ENCODE peak calls at places on chromosomes 1 and 21, in six cellular contexts. L is heart left ventricle, A is stomach, S is breast epithelium, D is spleen, W is ovary. E is an unnamed sample. For H3K36me3, the result is how much of the 10 kb centered on the place peaks cover.

GRCh38 chr1:212288614-212289013 is 3.4 kb downstream of the PPP2R5A start:
- DNase-seq in L (no peak), A (no peak), S (no peak), D (no peak), W (no peak), E (no peak)

GRCh38 chr1:226429051-226429461 is 21.2 kb upstream of the PARP1 start:
- DNase-seq in L (no peak), A (no peak), S (no peak), D (no peak), W (no peak), E (no peak)

GRCh38 chr21:34126691-34127090 is 53.3 kb downstream of the MRPS6 start:
- DNase-seq in L (no peak), A (no peak), S (no peak), D (no peak), W (no peak), E (no peak)

GRCh38 chr1:87336623-87337067 is 8.0 kb downstream of the LMO4 start:
- DNase-seq in L (no peak), A (no peak), S (no peak), D (no peak), W (no peak), E (no peak)

GRCh38 chr1:14476170-14476955 is 122.1 kb upstream of the KAZN start:
- DNase-seq in L (no peak), A (no peak), S (no peak), D (no peak), W (no peak), E (no peak)

GRCh38 chr21:44991538-44992483 is 52.0 kb downstream of the SLX9 start:
- DNase-seq in L (peak), A (no peak), S (no peak), D (peak), W (peak), E (no peak)

GRCh38 chr1:228085287-228085926 is 2.9 kb downstream of the ARF1 start:
- DNase-seq in L (peak), A (no peak), S (no peak), D (peak), W (peak), E (no peak)

GRCh38 chr1:20666804-20667203 is 5.6 kb upstream of the DDOST start:
- DNase-seq in L (peak), A (no peak), S (no peak), D (no peak), W (no peak), E (no peak)

GRCh38 chr1:109391626-109392025 is 6.1 kb downstream of the SORT1 start:
- DNase-seq in L (no peak), A (no peak), S (no peak), D (no peak), W (no peak), E (no peak)

GRCh38 chr21:28805885-28806284 is 186.8 kb downstream of the LTN1 start:
- DNase-seq in L (no peak), A (no peak), S (no peak), D (no peak), W (no peak), E (no peak)

GRCh38 chr1:15213333-15213732 is 33.7 kb upstream of the FHAD1 start:
- DNase-seq in L (no peak), A (peak), S (no peak), D (no peak), W (no peak), E (no peak)

GRCh38 chr1:71593523-71593922 is 512.7 kb upstream of the ZRANB2 start:
- DNase-seq in L (no peak), A (no peak), S (no peak), D (no peak), W (no peak), E (no peak)

GRCh38 chr1:29569971-29570634 is 333.8 kb downstream of the PTPRU start:
- DNase-seq in L (peak), A (peak), S (no peak), D (no peak), W (no peak), E (no peak)

GRCh38 chr1:81802601-81803422 is 2.1 kb downstream of the ADGRL2 start:
- DNase-seq in L (peak), A (peak), S (peak), D (peak), W (peak), E (peak)

GRCh38 chr1:61967750-61968149 is 225.5 kb downstream of the PATJ start:
- DNase-seq in L (no peak), A (no peak), S (no peak), D (no peak), W (no peak), E (no peak)

GRCh38 chr1:3895279-3895950 is 4.7 kb downstream of the C1orf174 start:
- DNase-seq in L (no peak), A (no peak), S (no peak), D (peak), W (no peak), E (no peak)

GRCh38 chr1:145874646-145875045 is 11.0 kb downstream of the ANKRD35 start:
- DNase-seq in L (no peak), A (no peak), S (no peak), D (no peak), W (no peak), E (no peak)

GRCh38 chr1:3858231-3858981 is 1.1 kb downstream of the DFFB start:
- DNase-seq in L (no peak), A (peak), S (no peak), D (peak), W (peak), E (no peak)

GRCh38 chr1:46302091-46303037 is 1.1 kb downstream of the LRRC41 start:
- DNase-seq in L (peak), A (peak), S (peak), D (peak), W (peak), E (peak)

GRCh38 chr1:183989078-183989577 is 48.4 kb downstream of the COLGALT2 start:
- DNase-seq in L (no peak), A (no peak), S (no peak), D (no peak), W (no peak), E (no peak)

GRCh38 chr1:115218696-115219095 is 119.4 kb downstream of the NGF start:
- DNase-seq in L (no peak), A (no peak), S (no peak), D (no peak), W (no peak), E (no peak)

GRCh38 chr1:109902204-109902985 is 8.3 kb upstream of the CSF1 start:
- DNase-seq in L (no peak), A (no peak), S (no peak), D (no peak), W (no peak), E (no peak)

GRCh38 chr1:223730471-223730870 is 18.1 kb downstream of the CAPN2 start:
- DNase-seq in L (no peak), A (no peak), S (no peak), D (no peak), W (no peak), E (no peak)

GRCh38 chr1:206685256-206685748 is 597 bp downstream of the MAPKAPK2 start:
- DNase-seq in L (peak), A (no peak), S (peak), D (peak), W (peak), E (no peak)
- TF ChIP-seq POLR2A in L (no peak), A (no peak), S (no peak), D (no peak), W (no peak), E (no peak)

GRCh38 chr1:9731051-9731537 is 79.6 kb downstream of the PIK3CD start:
- DNase-seq in L (no peak), A (no peak), S (no peak), D (peak), W (no peak), E (no peak)
- H3K36me3 ChIP-seq in L (half or more), A (half or more), S (under half), D (half or more), W (under half), E (half or more)

DNA sequence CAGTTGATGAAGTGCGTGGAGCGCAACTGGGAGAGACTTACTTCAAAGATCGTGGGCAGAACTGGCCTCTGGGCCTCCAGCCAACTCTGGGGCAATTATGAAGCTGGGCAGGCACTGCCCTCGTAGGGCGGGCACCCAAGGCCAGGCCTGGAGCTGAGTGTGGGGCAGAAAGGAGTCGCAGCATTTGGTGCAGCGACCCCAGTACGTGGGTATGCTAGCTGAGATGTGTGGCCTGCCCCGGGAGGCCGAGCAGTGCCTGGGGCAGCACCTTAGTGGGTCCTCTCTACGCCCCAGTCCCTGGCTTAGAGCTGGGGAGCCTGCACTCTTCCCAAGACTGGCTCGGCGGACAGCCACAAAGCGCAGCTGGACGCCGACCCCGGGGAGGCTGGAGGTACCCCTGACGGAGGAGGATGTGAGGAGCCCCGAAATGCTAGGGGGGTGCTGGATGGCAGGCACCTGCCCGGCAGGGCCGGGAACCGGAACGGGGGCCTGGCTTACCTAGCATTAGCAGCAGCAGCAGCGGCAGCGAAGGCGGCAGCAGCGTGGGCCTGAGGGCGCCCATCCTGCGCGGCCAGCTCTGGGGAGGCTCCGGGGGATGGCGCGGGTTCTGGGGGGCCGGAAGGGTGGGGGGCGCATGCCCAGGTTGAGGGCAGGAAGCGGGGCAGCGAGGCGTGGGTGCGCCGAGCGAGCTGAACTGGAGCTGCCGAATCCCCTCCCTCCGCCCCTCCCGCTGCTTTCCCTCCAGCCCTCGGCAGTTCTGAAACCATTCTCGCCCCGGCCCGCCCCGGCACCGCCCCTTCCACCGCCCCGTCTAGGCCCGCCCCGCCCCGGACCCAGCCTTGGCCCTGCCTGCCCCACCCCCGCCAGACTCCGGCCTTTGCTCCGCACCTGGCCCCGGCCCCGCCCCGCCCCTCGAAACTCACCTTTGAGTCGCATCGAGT is at the start of gene IGSF8:
- DNase-seq in L (peak), A (peak), S (peak), D (peak), W (peak), E (peak)
- TF ChIP-seq POLR2A in L (no peak), A (no peak), S (peak), D (no peak), W (peak), E (no peak)

DNA sequence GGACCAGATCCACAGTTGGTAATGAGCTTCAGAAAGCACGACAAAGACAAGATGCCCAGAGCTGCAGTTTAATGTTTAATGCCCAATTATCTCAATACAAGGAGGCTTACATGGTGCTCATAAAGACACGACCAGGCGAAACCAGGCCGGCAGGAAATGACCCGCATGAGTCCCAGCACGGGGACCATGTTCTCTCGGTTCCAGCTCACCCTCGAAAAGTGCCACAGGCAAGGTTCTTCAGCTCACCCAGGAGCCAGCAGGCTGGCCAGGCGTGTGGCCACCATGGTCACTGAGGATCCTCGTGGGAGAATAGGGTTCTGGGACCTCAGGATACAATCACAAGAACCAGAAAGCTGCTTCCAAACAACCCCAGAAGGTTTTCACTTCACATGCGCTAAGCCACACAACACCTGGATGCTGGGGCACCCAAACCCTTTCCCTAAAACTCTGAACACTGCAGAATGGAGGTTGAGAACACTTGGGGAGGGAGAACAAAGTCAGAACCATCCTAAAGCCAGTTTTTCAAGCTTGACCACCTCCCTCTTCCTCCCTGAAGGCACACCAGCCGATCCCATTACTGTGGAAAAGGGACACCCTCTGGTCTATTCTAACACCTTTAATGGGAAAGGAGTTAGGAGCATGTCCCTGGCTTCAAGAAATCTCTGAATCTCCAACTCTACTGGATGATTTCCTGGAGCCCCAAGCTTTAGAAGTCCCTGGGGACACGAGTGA is 22.6 kb upstream of the ASAP3 start:
- DNase-seq in L (no peak), A (no peak), S (no peak), D (no peak), W (no peak), E (no peak)
- H3K36me3 ChIP-seq in L (under half), A (under half), S (under half), D (under half), W (under half), E (under half)

GRCh38 chr1:2506901-2507565 is 19.4 kb downstream of the PANK4 start:
- DNase-seq in L (no peak), A (no peak), S (no peak), D (no peak), W (no peak), E (no peak)
- TF ChIP-seq POLR2A in L (no peak), A (no peak), S (no peak), D (no peak), W (no peak), E (no peak)

GRCh38 chr1:116276532-116276931 is 96.5 kb upstream of the ATP1A1 start:
- DNase-seq in L (no peak), A (no peak), S (no peak), D (no peak), W (no peak), E (no peak)

GRCh38 chr1:116278541-116278866 is 94.5 kb upstream of the ATP1A1 start:
- DNase-seq in L (no peak), A (no peak), S (no peak), D (no peak), W (no peak), E (no peak)

GRCh38 chr1:116284819-116285390 is 88.1 kb upstream of the ATP1A1 start:
- DNase-seq in L (no peak), A (no peak), S (no peak), D (no peak), W (no peak), E (no peak)

GRCh38 chr1:116277840-116278540 is 95.1 kb upstream of the ATP1A1 start:
- DNase-seq in L (no peak), A (no peak), S (no peak), D (no peak), W (no peak), E (no peak)

DNA sequence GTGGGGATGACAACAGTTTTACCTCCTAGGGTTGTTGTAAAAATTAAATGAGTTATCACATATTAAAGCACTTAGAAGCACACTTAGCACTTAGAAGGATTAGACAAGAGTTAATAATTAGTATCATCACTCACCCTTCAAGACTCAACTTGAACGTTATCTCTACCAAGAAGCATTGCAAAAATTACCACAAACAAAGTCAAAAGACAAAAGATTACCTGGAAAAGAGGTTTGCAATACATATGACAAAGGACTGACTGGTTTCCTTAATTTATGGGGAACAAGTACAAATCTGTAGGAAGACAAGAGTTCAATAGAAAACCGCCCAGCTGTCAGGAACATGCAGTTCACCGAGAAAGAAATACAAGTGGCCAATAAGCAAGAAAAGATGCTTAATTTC is 93.3 kb upstream of the ATP1A1 start:
- DNase-seq in L (no peak), A (no peak), S (no peak), D (no peak), W (no peak), E (no peak)
- H3K36me3 ChIP-seq in L (under half), A (under half), S (under half), D (under half), W (under half), E (under half)